ENCODE peak calls at places on chromosome 15, in eight cellular contexts. L, X, D, R, F, S, Y and T are unnamed samples. For H3K9me3, the result is how much of the 10 kb centered on the place peaks cover.

GRCh38 chr15:40927497-40928346 is 1.4 kb upstream of the DLL4 start:
- DNase-seq in L (no peak), X (no peak), D (no peak), R (no peak), F (peak), S (no peak), Y (no peak), T (no peak)

GRCh38 chr15:65862682-65863081 is 6.6 kb upstream of the RAB11A start:
- DNase-seq in L (peak), X (no peak), D (peak), R (peak), F (peak), S (no peak), Y (peak), T (peak)

GRCh38 chr15:85750807-85751730 is 43.7 kb downstream of the KLHL25 start:
- DNase-seq in L (peak), X (peak), D (no peak), R (no peak), F (no peak), S (no peak), Y (peak), T (peak)

GRCh38 chr15:80437492-80437891 is 33.3 kb downstream of the ARNT2 start:
- DNase-seq in L (peak), X (no peak), D (no peak), R (peak), F (no peak), S (no peak), Y (no peak), T (no peak)

GRCh38 chr15:92112180-92112579 is 258.7 kb downstream of the SLCO3A1 start:
- DNase-seq in L (peak), X (no peak), D (no peak), R (peak), F (no peak), S (no peak), Y (no peak), T (no peak)

GRCh38 chr15:58227706-58228543 is 89.7 kb downstream of the AQP9 start:
- DNase-seq in L (peak), X (peak), D (peak), R (peak), F (peak), S (no peak), Y (peak), T (peak)

GRCh38 chr15:49438970-49439631 is 16.1 kb downstream of the FGF7 start:
- DNase-seq in L (peak), X (peak), D (no peak), R (no peak), F (peak), S (no peak), Y (no peak), T (no peak)

GRCh38 chr15:30023798-30024295 is 58.9 kb upstream of the GOLGA8J start:
- DNase-seq in L (peak), X (no peak), D (no peak), R (peak), F (no peak), S (no peak), Y (no peak), T (no peak)

GRCh38 chr15:61715082-61715481 is 345.2 kb downstream of the VPS13C start:
- DNase-seq in L (no peak), X (no peak), D (no peak), R (no peak), F (no peak), S (no peak), Y (no peak), T (no peak)

GRCh38 chr15:65056868-65057548 is 10.8 kb downstream of the RASL12 start:
- DNase-seq in L (no peak), X (no peak), D (peak), R (peak), F (peak), S (no peak), Y (no peak), T (no peak)

GRCh38 chr15:74956648-74957300 is at the start of gene RPP25:
- DNase-seq in L (peak), X (peak), D (peak), R (peak), F (peak), S (peak), Y (peak), T (peak)

DNA sequence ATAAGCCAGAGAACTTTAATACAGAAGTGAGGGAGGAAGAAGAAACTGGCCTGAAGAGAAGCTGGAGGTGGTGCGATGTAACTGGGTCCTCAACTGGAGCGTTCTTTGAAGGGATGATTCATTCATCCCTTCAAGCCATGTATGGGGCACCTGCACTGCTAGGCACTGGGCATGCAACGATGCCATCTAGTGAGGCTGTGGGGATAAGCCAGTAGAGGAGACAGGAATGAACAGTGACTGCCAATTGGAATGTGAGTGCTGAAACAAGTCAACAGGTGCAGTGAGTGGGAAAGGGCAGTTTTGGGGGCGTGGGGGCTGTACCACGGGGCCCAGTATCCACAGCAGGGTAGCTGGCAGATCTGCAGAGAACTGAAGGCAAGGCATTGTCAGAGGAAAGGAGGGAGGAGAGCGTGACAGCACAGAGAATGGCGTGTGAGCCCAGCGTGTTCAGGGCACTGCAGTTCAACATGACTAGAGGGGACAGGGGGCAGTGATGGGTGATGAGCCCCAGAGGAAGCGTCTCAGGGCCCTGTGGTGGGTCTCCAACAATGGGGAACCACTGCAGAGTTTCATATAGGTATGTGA is 3.8 kb upstream of the KIF23 start:
- DNase-seq in L (no peak), X (no peak), D (no peak), R (peak), F (no peak), S (no peak), Y (peak), T (peak)
- H3K9me3 ChIP-seq in L (under half), X (under half), D (under half), R (under half), F (under half), S (under half), Y (under half), T (under half)

GRCh38 chr15:66934315-66934930 is 131.0 kb upstream of the SMAD3 start:
- DNase-seq in L (no peak), X (no peak), D (no peak), R (no peak), F (no peak), S (no peak), Y (no peak), T (no peak)

GRCh38 chr15:66936864-66937245 is 128.5 kb upstream of the SMAD3 start:
- DNase-seq in L (peak), X (no peak), D (no peak), R (no peak), F (no peak), S (no peak), Y (no peak), T (peak)

GRCh38 chr15:66935688-66936087 is 129.7 kb upstream of the SMAD3 start:
- DNase-seq in L (no peak), X (no peak), D (no peak), R (no peak), F (no peak), S (no peak), Y (no peak), T (peak)

GRCh38 chr15:66936115-66936863 is 129.1 kb upstream of the SMAD3 start:
- DNase-seq in L (peak), X (peak), D (no peak), R (peak), F (no peak), S (no peak), Y (no peak), T (peak)

DNA sequence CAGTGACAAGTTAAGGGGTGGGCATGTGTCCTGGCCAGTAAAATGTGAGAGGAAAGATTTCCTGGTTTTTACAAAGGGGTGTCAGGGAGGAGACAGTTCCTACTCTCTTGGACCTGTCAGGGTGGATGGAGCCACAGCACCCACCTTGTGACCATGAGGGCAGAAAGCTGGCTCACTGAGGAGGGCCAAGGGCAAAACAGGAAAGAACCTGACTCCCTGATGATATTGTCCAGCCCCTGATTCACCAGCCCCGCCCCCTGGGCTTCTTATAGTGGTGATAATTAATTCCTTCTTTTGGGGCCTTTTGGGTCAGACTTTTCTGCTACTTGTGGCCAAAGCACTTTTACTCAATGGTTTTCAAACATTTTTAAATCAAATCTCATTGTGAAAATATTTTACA is 130.3 kb upstream of the SMAD3 start:
- DNase-seq in L (no peak), X (no peak), D (no peak), R (no peak), F (no peak), S (no peak), Y (no peak), T (peak)
- H3K9me3 ChIP-seq in L (under half), X (under half), D (under half), R (under half), F (under half), S (under half), Y (under half), T (under half)

DNA sequence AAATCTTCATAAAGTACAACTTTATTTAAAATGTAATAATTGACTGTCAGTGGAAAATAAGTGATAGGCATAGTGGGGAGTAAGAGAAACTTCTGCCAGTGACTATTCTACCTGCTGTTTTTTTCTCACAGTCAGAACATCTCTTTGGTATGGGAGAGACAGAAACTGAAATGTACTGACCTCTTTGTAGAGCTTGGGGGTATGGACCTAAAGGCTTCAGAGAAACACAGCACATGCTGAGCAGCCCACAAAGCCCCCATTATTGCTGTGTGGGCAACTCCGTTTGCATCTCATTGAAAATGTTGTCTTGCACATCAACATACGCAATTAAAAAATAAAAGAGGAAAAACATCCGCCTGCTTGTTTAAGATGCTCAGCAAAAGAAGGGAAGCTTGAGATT is 443.5 kb upstream of the SEMA6D start:
- DNase-seq in L (no peak), X (no peak), D (no peak), R (no peak), F (no peak), S (no peak), Y (no peak), T (no peak)
- H3K9me3 ChIP-seq in L (under half), X (under half), D (under half), R (under half), F (under half), S (under half), Y (under half), T (under half)

DNA sequence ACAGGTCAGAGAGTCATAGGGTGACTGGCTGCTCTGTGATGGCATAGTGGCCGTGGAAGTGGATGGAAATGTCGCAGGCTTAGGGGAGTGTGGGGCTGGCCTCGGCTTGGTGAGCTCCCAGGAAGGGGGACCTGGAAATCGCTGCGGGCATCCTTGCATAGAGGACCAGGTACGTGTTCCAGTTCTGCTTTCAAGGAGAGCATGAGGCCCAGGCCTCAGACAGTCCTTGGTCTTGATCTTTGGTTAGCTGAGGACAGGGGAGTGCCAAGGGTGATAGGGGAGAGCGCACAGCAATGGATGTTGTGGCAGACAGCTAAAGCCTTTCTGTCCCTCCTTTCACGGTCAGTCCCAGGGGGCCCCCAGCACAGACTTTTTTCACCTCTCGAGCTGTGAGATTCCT is 110.5 kb downstream of the SNRPN start:
- DNase-seq in L (no peak), X (no peak), D (no peak), R (no peak), F (no peak), S (no peak), Y (no peak), T (no peak)
- H3K9me3 ChIP-seq in L (under half), X (half or more), D (half or more), R (half or more), F (half or more), S (under half), Y (half or more), T (under half)

GRCh38 chr15:27833178-27833577 is 265.9 kb downstream of the OCA2 start:
- DNase-seq in L (no peak), X (no peak), D (no peak), R (no peak), F (no peak), S (no peak), Y (no peak), T (no peak)

GRCh38 chr15:27834684-27835083 is 264.4 kb downstream of the OCA2 start:
- DNase-seq in L (no peak), X (no peak), D (no peak), R (no peak), F (no peak), S (no peak), Y (no peak), T (no peak)

GRCh38 chr15:27832263-27832647 is 266.9 kb downstream of the OCA2 start:
- DNase-seq in L (no peak), X (no peak), D (no peak), R (no peak), F (no peak), S (no peak), Y (no peak), T (no peak)

GRCh38 chr15:27833974-27834373 is 265.1 kb downstream of the OCA2 start:
- DNase-seq in L (no peak), X (no peak), D (no peak), R (no peak), F (no peak), S (no peak), Y (no peak), T (no peak)

GRCh38 chr15:27835233-27835939 is 263.7 kb downstream of the OCA2 start:
- DNase-seq in L (no peak), X (no peak), D (no peak), R (no peak), F (no peak), S (no peak), Y (no peak), T (no peak)
- H3K9me3 ChIP-seq in L (under half), X (under half), D (under half), R (under half), F (under half), S (under half), Y (under half), T (under half)

GRCh38 chr15:25088261-25088790 is 133.5 kb downstream of the SNRPN start:
- DNase-seq in L (no peak), X (no peak), D (peak), R (no peak), F (no peak), S (no peak), Y (peak), T (no peak)

GRCh38 chr15:25089577-25089976 is 134.8 kb downstream of the SNRPN start:
- DNase-seq in L (no peak), X (no peak), D (peak), R (no peak), F (no peak), S (no peak), Y (peak), T (peak)

GRCh38 chr15:25091421-25092158 is 136.8 kb downstream of the SNRPN start:
- DNase-seq in L (no peak), X (no peak), D (peak), R (no peak), F (no peak), S (no peak), Y (peak), T (no peak)

GRCh38 chr15:25092661-25093060 is 137.9 kb downstream of the SNRPN start:
- DNase-seq in L (no peak), X (no peak), D (no peak), R (peak), F (no peak), S (no peak), Y (no peak), T (no peak)

DNA sequence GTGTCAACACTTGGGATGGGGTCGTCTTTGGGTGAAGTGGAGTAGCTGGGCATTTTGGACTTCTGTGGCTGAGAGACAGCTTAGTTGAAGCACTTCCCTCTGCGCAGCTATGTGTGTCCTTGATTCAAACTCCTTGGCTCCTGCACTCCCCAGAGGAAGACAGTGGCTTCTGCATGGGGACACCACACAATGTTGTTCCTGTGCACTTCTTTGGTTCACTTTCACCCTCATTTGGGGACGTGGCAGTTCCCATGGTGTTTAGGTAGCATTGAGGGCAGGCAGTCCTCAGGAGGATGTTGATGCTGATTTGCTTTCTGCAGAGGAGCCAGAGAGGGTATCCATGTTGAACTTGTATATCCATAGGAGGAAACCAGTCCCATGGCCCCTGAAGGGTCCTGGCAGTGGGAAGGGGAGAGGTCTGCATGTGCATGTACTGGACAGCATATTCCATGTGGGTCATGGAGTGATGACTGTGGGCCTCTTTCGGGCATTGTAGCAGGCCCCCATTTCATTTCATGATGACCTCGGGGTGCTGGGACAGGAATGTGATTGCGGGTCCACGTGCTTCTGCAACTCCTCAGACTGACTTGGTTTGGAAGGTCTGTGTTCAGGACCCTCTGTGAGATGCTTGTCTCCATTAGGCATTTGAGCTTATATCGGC is 135.4 kb downstream of the SNRPN start:
- DNase-seq in L (no peak), X (no peak), D (peak), R (no peak), F (no peak), S (no peak), Y (peak), T (no peak)
- H3K9me3 ChIP-seq in L (under half), X (half or more), D (under half), R (half or more), F (half or more), S (under half), Y (half or more), T (under half)

GRCh38 chr15:34013746-34014145 is 25.3 kb downstream of the AVEN start:
- DNase-seq in L (no peak), X (no peak), D (no peak), R (no peak), F (no peak), S (no peak), Y (no peak), T (no peak)

GRCh38 chr15:34010921-34011320 is 28.1 kb downstream of the AVEN start:
- DNase-seq in L (no peak), X (no peak), D (no peak), R (no peak), F (no peak), S (no peak), Y (no peak), T (no peak)

GRCh38 chr15:34012461-34013028 is 26.5 kb downstream of the AVEN start:
- DNase-seq in L (peak), X (no peak), D (no peak), R (no peak), F (no peak), S (no peak), Y (no peak), T (no peak)

GRCh38 chr15:34011476-34011875 is 27.5 kb downstream of the AVEN start:
- DNase-seq in L (no peak), X (no peak), D (no peak), R (no peak), F (no peak), S (no peak), Y (no peak), T (no peak)

GRCh38 chr15:34009656-34010055 is 29.3 kb downstream of the AVEN start:
- DNase-seq in L (no peak), X (no peak), D (no peak), R (no peak), F (no peak), S (no peak), Y (no peak), T (no peak)
- H3K9me3 ChIP-seq in L (under half), X (under half), D (under half), R (under half), F (under half), S (under half), Y (under half), T (under half)

GRCh38 chr15:25058080-25058785 is 103.4 kb downstream of the SNRPN start:
- DNase-seq in L (no peak), X (peak), D (peak), R (no peak), F (no peak), S (no peak), Y (peak), T (no peak)

GRCh38 chr15:25060996-25061620 is 106.3 kb downstream of the SNRPN start:
- DNase-seq in L (no peak), X (peak), D (peak), R (no peak), F (no peak), S (no peak), Y (peak), T (no peak)

GRCh38 chr15:25061808-25062550 is 107.2 kb downstream of the SNRPN start:
- DNase-seq in L (no peak), X (peak), D (peak), R (no peak), F (no peak), S (no peak), Y (no peak), T (no peak)

GRCh38 chr15:25059698-25060471 is 105.1 kb downstream of the SNRPN start:
- DNase-seq in L (no peak), X (peak), D (peak), R (no peak), F (no peak), S (no peak), Y (peak), T (no peak)

DNA sequence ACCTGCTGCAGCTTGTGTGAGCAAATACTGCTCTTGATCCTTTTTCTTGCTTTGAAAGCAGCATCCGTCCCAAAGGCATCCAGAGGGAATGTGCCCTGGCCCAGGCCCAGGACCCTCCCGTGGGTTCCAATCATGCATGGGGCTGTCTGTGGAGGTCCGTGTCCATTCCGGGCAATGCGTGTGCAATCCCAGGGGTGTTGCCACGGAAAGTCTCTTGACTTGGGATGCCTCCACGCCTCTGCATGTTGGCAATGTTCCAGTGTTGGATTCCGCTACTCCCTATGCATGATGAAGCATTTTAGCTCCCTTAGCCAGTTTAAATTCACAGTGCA is 105.7 kb downstream of the SNRPN start:
- DNase-seq in L (no peak), X (peak), D (peak), R (no peak), F (no peak), S (no peak), Y (peak), T (peak)
- H3K9me3 ChIP-seq in L (under half), X (half or more), D (half or more), R (half or more), F (half or more), S (under half), Y (half or more), T (half or more)

DNA sequence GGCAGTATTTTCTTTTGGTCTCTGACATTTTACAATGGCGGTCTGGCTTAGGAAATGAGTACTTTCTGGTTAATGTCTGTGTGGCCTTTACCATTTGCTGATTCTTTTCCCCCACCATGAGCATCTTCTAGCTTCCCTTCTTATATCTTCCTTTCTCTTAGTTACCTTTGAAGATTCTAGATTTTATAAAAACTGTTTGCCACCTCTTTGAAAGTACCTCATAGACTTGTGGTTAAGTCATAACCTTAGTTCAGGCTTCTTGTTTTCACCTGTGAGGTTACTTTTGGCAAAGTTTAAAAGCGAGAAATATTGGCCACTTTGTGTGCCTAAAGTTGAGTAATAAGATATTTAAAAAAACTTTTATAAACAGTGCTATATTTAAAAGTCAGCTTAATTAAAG is 147.4 kb downstream of the FMN1 start:
- DNase-seq in L (no peak), X (no peak), D (no peak), R (no peak), F (no peak), S (no peak), Y (no peak), T (no peak)
- H3K9me3 ChIP-seq in L (under half), X (under half), D (under half), R (under half), F (under half), S (under half), Y (under half), T (under half)